ENCODE peak calls at places on chromosomes 3 and 15, in five cellular contexts. G is naive thymus-derived CD4-positive, alpha-beta T cell; V is tibial nerve; F is epithelial cell of proximal tubule; X is AG04450. U is an unnamed sample.

GRCh38 chr3:2098398-2099027 is at the start of gene CNTN4:
- DNase-seq in G (no peak), V (peak), X (no peak), F (no peak), U (peak)

GRCh38 chr3:190696777-190697501 is 165.6 kb downstream of the GMNC start:
- DNase-seq in F (no peak), V (no peak), X (no peak), G (no peak), U (no peak)

GRCh38 chr15:44158111-44158510 is 37.0 kb downstream of the FRMD5 start:
- DNase-seq in X (no peak), G (no peak), V (no peak), F (no peak), U (no peak)

GRCh38 chr15:52529289-52529929 is 729 bp upstream of the MYO5A start:
- DNase-seq in V (no peak), G (no peak), F (no peak), X (no peak), U (no peak)

GRCh38 chr3:179348325-179349013 is 960 bp downstream of the MFN1 start:
- DNase-seq in X (no peak), F (no peak), G (no peak), V (no peak), U (no peak)

GRCh38 chr3:58032186-58032585 is 24.0 kb downstream of the FLNB start:
- DNase-seq in V (no peak), G (no peak), X (no peak), F (no peak), U (no peak)

GRCh38 chr3:35389907-35390306 is 249.4 kb upstream of the ARPP21 start:
- DNase-seq in F (no peak), V (no peak), G (no peak), X (no peak), U (no peak)

GRCh38 chr15:69979269-69979668 is 118.4 kb downstream of the TLE3 start:
- DNase-seq in V (no peak), F (peak), X (no peak), G (no peak), U (no peak)

GRCh38 chr3:69231929-69232437 is 109.6 kb upstream of the LMOD3 start:
- DNase-seq in V (no peak), X (no peak), F (no peak), G (no peak), U (no peak)

GRCh38 chr3:122577409-122578028 is at the start of gene PARP15:
- DNase-seq in X (no peak), V (no peak), G (peak), F (no peak), U (no peak)

GRCh38 chr15:71189723-71190122 is 74.5 kb downstream of the THSD4 start:
- DNase-seq in X (no peak), G (no peak), F (no peak), V (no peak), U (no peak)

GRCh38 chr3:135706758-135707375 is 258.7 kb upstream of the PPP2R3A start:
- DNase-seq in V (no peak), F (no peak), G (no peak), X (no peak), U (no peak)

GRCh38 chr15:41804361-41804760 is 23.5 kb upstream of the JMJD7 start:
- DNase-seq in F (no peak), G (no peak), X (no peak), V (no peak), U (no peak)

GRCh38 chr3:175020101-175020500 is 161.0 kb downstream of the NAALADL2 start:
- DNase-seq in X (no peak), F (no peak), V (no peak), G (no peak), U (no peak)

GRCh38 chr3:159854500-159855124 is 134.0 kb upstream of the IL12A start:
- DNase-seq in F (peak), X (peak), V (no peak), G (no peak), U (no peak)

GRCh38 chr3:194163697-194164096 is 27.7 kb downstream of the HES1 start:
- DNase-seq in X (no peak), V (no peak), F (no peak), G (no peak), U (no peak)

GRCh38 chr15:55782901-55783300 is 39.9 kb upstream of the PRTG start:
- DNase-seq in F (no peak), G (no peak), X (no peak), V (no peak), U (no peak)

GRCh38 chr15:92882697-92883642 is 17.2 kb upstream of the CHD2 start:
- DNase-seq in G (no peak), X (no peak), F (no peak), V (no peak), U (no peak)

GRCh38 chr3:138227650-138228049 is 40.5 kb downstream of the ARMC8 start:
- DNase-seq in G (no peak), X (peak), V (no peak), F (no peak), U (no peak)

GRCh38 chr15:37594431-37594830 is 340.0 kb upstream of the TMCO5A start:
- DNase-seq in F (no peak), G (no peak), V (no peak), X (no peak), U (no peak)

GRCh38 chr3:136906725-136907124 is 44.7 kb downstream of the NCK1 start:
- DNase-seq in F (no peak), X (no peak), V (no peak), G (no peak), U (no peak)

GRCh38 chr3:136905549-136905948 is 43.5 kb downstream of the NCK1 start:
- DNase-seq in G (no peak), F (no peak), X (no peak), V (no peak), U (no peak)

GRCh38 chr3:136901391-136901790 is 39.4 kb downstream of the NCK1 start:
- DNase-seq in F (no peak), X (no peak), V (no peak), G (no peak), U (no peak)

GRCh38 chr3:136904746-136905145 is 42.7 kb downstream of the NCK1 start:
- DNase-seq in V (no peak), F (no peak), G (no peak), X (no peak), U (no peak)

DNA sequence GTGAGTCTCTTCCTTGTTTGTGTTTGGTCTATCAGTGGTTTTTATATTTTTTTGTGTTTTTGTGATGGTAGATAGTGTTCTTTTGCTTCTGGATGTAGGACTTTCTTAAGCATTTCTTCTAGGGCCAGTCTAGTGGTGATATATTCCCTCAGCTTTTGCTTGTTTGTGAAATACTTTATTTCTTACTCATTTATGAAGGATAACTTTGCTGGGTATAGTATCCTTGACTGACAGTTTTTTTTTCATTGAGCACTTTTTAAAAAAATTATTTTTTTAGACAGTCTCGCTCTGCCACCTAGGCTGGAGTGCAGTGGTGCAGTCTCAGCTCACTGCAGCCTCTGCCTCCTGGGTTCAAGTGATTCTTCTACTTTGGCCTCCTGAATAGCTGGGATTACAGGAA is 41.9 kb downstream of the NCK1 start:
- DNase-seq in V (no peak), X (no peak), F (no peak), G (no peak), U (no peak)
- H3K4me3 ChIP-seq in V (no peak), X (no peak), F (no peak), G (no peak), U (no peak)

GRCh38 chr3:100062665-100063064 is 51.6 kb downstream of the FILIP1L start:
- DNase-seq in V (no peak), X (no peak), F (no peak), G (no peak), U (no peak)

GRCh38 chr3:100067589-100067988 is 46.7 kb downstream of the FILIP1L start:
- DNase-seq in F (no peak), V (no peak), G (no peak), X (no peak), U (no peak)

GRCh38 chr3:100060685-100061484 is 53.4 kb downstream of the FILIP1L start:
- DNase-seq in G (no peak), F (no peak), V (no peak), X (no peak), U (no peak)

GRCh38 chr3:100059472-100059871 is 54.8 kb downstream of the FILIP1L start:
- DNase-seq in G (no peak), X (no peak), V (no peak), F (no peak), U (no peak)

DNA sequence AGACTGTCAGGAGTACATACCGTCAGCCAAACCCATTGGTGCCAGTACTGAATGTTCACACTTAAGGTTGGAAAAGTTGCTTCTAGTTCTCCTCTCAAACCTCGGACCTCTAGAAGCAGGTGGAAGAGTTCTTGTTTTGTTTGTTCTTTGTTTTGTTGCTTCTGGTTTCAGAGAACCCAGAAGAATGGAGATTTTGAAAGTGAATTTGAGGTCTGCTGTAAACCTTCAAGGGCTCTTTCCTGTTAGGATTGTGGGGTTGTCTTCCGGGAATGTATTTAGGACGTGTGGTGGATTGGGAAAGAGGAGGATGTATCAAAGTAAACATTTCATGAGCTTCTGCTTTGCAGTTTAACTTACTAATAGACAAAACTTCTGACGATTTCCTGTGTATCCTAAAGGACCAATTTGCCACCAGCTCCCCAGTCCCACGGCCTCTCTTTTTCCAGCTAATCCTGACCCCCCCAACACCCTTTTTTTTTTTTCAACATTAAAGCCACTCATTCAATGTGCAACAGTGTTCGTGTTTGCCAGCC is 50.3 kb downstream of the FILIP1L start:
- DNase-seq in X (peak), F (no peak), V (no peak), G (no peak), U (no peak)
- H3K4me3 ChIP-seq in X (no peak), F (no peak), V (no peak), G (no peak), U (no peak)

DNA sequence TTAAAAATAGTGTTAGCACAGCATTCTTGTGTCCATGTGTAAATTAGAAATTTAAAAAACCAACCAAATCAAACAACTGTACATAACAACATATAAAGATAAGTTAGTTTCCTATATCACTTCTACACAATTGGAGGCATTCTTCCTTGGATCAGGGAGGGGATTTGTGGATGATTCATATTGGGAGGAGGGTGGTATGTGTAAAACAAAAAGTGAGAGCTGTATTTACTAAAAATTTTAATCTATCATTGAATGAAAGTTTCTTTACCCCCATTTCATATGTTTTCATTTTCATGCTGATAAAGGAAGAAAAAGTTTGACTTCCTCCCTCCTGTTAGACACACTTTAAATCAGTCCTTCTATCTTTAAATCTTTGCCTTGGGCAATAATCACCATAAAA is 325.0 kb downstream of the SATB1 start:
- DNase-seq in G (no peak), V (no peak), X (no peak), F (no peak), U (no peak)
- H3K4me3 ChIP-seq in G (no peak), V (no peak), X (no peak), F (no peak), U (no peak)

GRCh38 chr3:38003817-38004414 is 13.3 kb downstream of the VILL start:
- DNase-seq in F (no peak), X (no peak), G (no peak), V (no peak), U (no peak)

GRCh38 chr3:38003371-38003816 is 12.8 kb downstream of the VILL start:
- DNase-seq in G (peak), V (peak), F (no peak), X (no peak), U (no peak)

GRCh38 chr3:38006031-38006430 is 15.4 kb downstream of the VILL start:
- DNase-seq in V (no peak), G (no peak), X (no peak), F (no peak), U (no peak)

GRCh38 chr3:38005076-38006020 is 14.8 kb downstream of the VILL start:
- DNase-seq in G (no peak), F (no peak), V (peak), X (no peak), U (no peak)

GRCh38 chr3:38004415-38005075 is 14.0 kb downstream of the VILL start:
- DNase-seq in G (peak), X (no peak), V (peak), F (no peak), U (peak)
- H3K4me3 ChIP-seq in G (no peak), X (no peak), V (no peak), F (no peak), U (no peak)

GRCh38 chr15:62603757-62604156 is 438.7 kb upstream of the C2CD4B start:
- DNase-seq in G (no peak), V (no peak), F (no peak), X (no peak), U (no peak)
- H3K4me3 ChIP-seq in G (no peak), V (no peak), F (no peak), X (no peak), U (no peak)

GRCh38 chr3:42428830-42429229 is 18.4 kb upstream of the LYZL4 start:
- DNase-seq in F (no peak), X (no peak), G (no peak), V (no peak), U (no peak)
- H3K4me3 ChIP-seq in F (no peak), X (no peak), G (no peak), V (no peak), U (no peak)

U was measured in ascending aorta.